ENCODE peak calls at places on chromosomes 4 and X, in eight cellular contexts. H is lower lobe of right lung; X is IMR-90; C is cardiac muscle cell; F is ovary; B is right lobe of liver; G is fibroblast of lung; V is CD8-positive, alpha-beta T cell. S is an unnamed sample. For H3K27me3, the result is how much of the 10 kb centered on the place peaks cover.

GRCh38 chr4:33160126-33160525 is 2440.0 kb downstream of the PCDH7 start:
- DNase-seq in H (no peak), X (peak), C (peak), F (no peak), B (peak), G (no peak), V (no peak), S (peak)

GRCh38 chrX:91434351-91435168 is at the start of gene PABPC5:
- DNase-seq in H (peak), X (peak), C (peak), F (peak), B (peak), G (peak), V (no peak), S (peak)

GRCh38 chr4:138555584-138555983 is 313.4 kb upstream of the SLC7A11 start:
- DNase-seq in H (no peak), X (no peak), C (peak), F (no peak), B (no peak), G (no peak), V (no peak), S (peak)

GRCh38 chr4:37644962-37645361 is 41.2 kb downstream of the RELL1 start:
- DNase-seq in H (no peak), X (peak), C (peak), F (no peak), B (peak), G (peak), V (no peak), S (no peak)

GRCh38 chr4:73615613-73616012 is 4.6 kb downstream of the RASSF6 start:
- DNase-seq in H (no peak), X (no peak), C (no peak), F (no peak), B (no peak), G (no peak), V (no peak), S (peak)

GRCh38 chr4:128823025-128823661 is 13.6 kb downstream of the JADE1 start:
- DNase-seq in H (no peak), X (peak), C (peak), F (no peak), B (no peak), G (peak), V (no peak), S (no peak)

GRCh38 chrX:29039501-29039900 is 452.3 kb downstream of the IL1RAPL1 start:
- DNase-seq in H (no peak), X (no peak), C (no peak), F (no peak), B (no peak), G (no peak), V (no peak), S (no peak)

GRCh38 chrX:8868070-8868795 is 67.0 kb upstream of the FAM9A start:
- DNase-seq in H (no peak), X (peak), C (peak), F (no peak), B (peak), G (peak), V (no peak), S (no peak)

GRCh38 chr4:97576955-97577354 is 566.3 kb downstream of the STPG2 start:
- DNase-seq in H (no peak), X (no peak), C (peak), F (no peak), B (no peak), G (peak), V (no peak), S (no peak)

GRCh38 chrX:21658152-21658737 is at the start of gene KLHL34:
- DNase-seq in H (no peak), X (no peak), C (no peak), F (no peak), B (peak), G (no peak), V (peak), S (peak)

GRCh38 chr4:70741872-70742271 is 20.1 kb downstream of the RUFY3 start:
- DNase-seq in H (no peak), X (peak), C (peak), F (no peak), B (no peak), G (peak), V (no peak), S (no peak)

GRCh38 chr4:14650127-14650526 is 352.2 kb upstream of the CPEB2 start:
- DNase-seq in H (no peak), X (peak), C (peak), F (no peak), B (no peak), G (peak), V (no peak), S (no peak)

GRCh38 chr4:165537028-165537648 is 158.3 kb downstream of the CPE start:
- DNase-seq in H (no peak), X (peak), C (peak), F (no peak), B (no peak), G (peak), V (no peak), S (peak)

GRCh38 chrX:131729295-131729694 is 185.4 kb downstream of the OR13H1 start:
- DNase-seq in H (no peak), X (peak), C (no peak), F (peak), B (no peak), G (peak), V (peak), S (no peak)

GRCh38 chr4:69497886-69498395 is 2.2 kb upstream of the UGT2B4 start:
- DNase-seq in H (no peak), X (no peak), C (no peak), F (no peak), B (no peak), G (peak), V (no peak), S (no peak)

GRCh38 chrX:116278819-116279218 is 108.3 kb downstream of the AGTR2 start:
- DNase-seq in H (no peak), X (no peak), C (no peak), F (no peak), B (no peak), G (no peak), V (no peak), S (no peak)

GRCh38 chr4:161936625-161937133 is 227.1 kb downstream of the FSTL5 start:
- DNase-seq in H (no peak), X (peak), C (peak), F (no peak), B (no peak), G (peak), V (no peak), S (no peak)

GRCh38 chr4:54840992-54841768 is 183.4 kb downstream of the KIT start:
- DNase-seq in H (no peak), X (peak), C (peak), F (no peak), B (no peak), G (no peak), V (no peak), S (no peak)

GRCh38 chrX:22246620-22247019 is 26.1 kb upstream of the CBLL2 start:
- DNase-seq in H (no peak), X (peak), C (no peak), F (no peak), B (no peak), G (peak), V (no peak), S (no peak)

GRCh38 chrX:147912093-147912801 is 528 bp downstream of the FMR1 start:
- DNase-seq in H (peak), X (peak), C (peak), F (peak), B (peak), G (peak), V (peak), S (peak)

GRCh38 chrX:112636288-112636687 is 43.5 kb downstream of the LHFPL1 start:
- DNase-seq in H (no peak), X (peak), C (no peak), F (no peak), B (no peak), G (peak), V (no peak), S (no peak)

GRCh38 chr4:188854451-188854850 is 715.2 kb downstream of the TRIML1 start:
- DNase-seq in H (no peak), X (peak), C (no peak), F (no peak), B (no peak), G (no peak), V (no peak), S (no peak)

GRCh38 chrX:63560601-63561218 is 209.6 kb upstream of the SPIN4 start:
- DNase-seq in H (peak), X (peak), C (peak), F (peak), B (peak), G (peak), V (peak), S (peak)

GRCh38 chr4:179417357-179417756 is 1975.1 kb upstream of the AGA start:
- DNase-seq in H (no peak), X (no peak), C (no peak), F (no peak), B (no peak), G (peak), V (no peak), S (no peak)

GRCh38 chr4:114087596-114088230 is 108.3 kb upstream of the ARSJ start:
- DNase-seq in H (no peak), X (peak), C (peak), F (no peak), B (no peak), G (peak), V (no peak), S (no peak)

GRCh38 chr4:85762204-85762884 is 287.4 kb downstream of the ARHGAP24 start:
- DNase-seq in H (no peak), X (peak), C (peak), F (peak), B (no peak), G (peak), V (no peak), S (no peak)

GRCh38 chr4:1178300-1179088 is 6.1 kb upstream of the SPON2 start:
- DNase-seq in H (no peak), X (peak), C (no peak), F (no peak), B (no peak), G (no peak), V (no peak), S (no peak)

GRCh38 chr4:7971159-7971631 is 31.5 kb upstream of the AFAP1 start:
- DNase-seq in H (no peak), X (no peak), C (no peak), F (no peak), B (no peak), G (no peak), V (no peak), S (no peak)
- H3K4me3 ChIP-seq in H (peak), X (no peak), C (no peak), F (no peak), B (no peak), G (no peak), V (peak), S (no peak)

GRCh38 chrX:135191838-135192237 is 20.6 kb upstream of the CT55 start:
- DNase-seq in H (no peak), X (no peak), C (no peak), F (no peak), B (no peak), G (no peak), V (no peak), S (no peak)

DNA sequence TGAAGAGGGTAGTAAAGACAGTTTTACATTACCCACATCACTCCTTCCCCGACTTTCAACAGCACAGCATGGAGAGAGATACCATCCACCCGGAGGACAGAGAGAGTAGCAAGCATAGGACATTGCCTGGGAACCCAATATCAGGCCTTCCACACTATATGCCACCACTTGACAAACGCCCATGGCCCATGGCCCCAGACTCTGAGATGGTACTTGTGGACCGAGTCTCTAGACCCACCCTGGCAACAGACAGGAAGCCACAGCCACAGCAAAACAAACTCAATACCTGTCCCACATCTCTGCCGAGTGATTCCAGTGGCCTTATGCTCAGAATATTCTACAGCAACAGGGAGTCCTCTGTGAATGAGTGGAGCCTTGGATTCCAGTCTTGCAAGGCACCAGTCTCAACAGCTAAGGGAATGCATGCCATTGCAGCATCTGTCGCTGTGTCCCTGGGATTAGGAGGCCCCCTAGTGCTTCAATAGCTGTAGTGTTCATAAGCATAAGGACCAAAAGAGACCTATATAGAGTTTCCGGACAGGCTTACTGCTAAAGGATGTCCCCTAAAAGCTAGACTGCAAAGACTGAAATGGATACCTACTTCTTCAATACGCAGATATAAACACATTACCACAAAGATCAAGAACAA is 14.7 kb upstream of the CT55 start:
- DNase-seq in H (no peak), X (peak), C (peak), F (no peak), B (no peak), G (peak), V (no peak), S (peak)
- H3K27me3 ChIP-seq in H (under half), X (under half), C (under half), F (under half), B (under half), G (under half), V (under half), S (under half)

GRCh38 chrX:119121341-119121740 is 6.3 kb downstream of the KIAA1210 start:
- DNase-seq in H (no peak), X (peak), C (peak), F (no peak), B (no peak), G (peak), V (no peak), S (no peak)

GRCh38 chrX:119118780-119119395 is 8.7 kb downstream of the KIAA1210 start:
- DNase-seq in H (peak), X (peak), C (peak), F (peak), B (no peak), G (peak), V (peak), S (peak)
- H3K4me3 ChIP-seq in H (no peak), X (no peak), C (no peak), F (no peak), B (no peak), G (no peak), V (no peak), S (no peak)

DNA sequence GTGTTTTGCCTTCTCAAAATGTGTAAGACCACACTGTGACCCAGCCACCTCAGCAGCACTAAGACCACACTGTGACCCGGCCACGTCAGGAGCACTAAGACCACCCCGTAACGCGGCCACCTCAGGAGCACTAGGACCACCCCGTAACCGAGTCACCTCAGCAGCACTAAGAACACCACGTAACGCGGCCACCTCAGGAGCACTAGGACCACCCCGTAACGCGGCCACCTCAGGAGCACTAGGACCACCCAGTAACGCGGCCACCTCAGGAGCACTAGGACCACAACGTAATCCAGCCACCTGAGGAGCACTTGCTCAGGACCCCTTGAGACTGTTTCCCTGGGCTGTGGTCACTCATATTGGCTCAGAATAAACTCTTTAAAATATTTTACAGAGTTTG is 71.7 kb downstream of the MTNR1A start:
- DNase-seq in H (no peak), X (no peak), C (no peak), F (no peak), B (no peak), G (no peak), V (no peak), S (no peak)
- H3K27me3 ChIP-seq in H (under half), X (under half), C (under half), F (under half), B (under half), G (under half), V (under half), S (under half)

GRCh38 chrX:40172980-40173661 is 75.4 kb upstream of the BCOR start:
- DNase-seq in H (no peak), X (no peak), C (no peak), F (no peak), B (no peak), G (no peak), V (no peak), S (no peak)

GRCh38 chrX:40172169-40172979 is 74.6 kb upstream of the BCOR start:
- DNase-seq in H (peak), X (peak), C (peak), F (peak), B (peak), G (peak), V (peak), S (peak)

GRCh38 chrX:40171513-40172168 is 73.9 kb upstream of the BCOR start:
- DNase-seq in H (no peak), X (no peak), C (peak), F (peak), B (no peak), G (peak), V (peak), S (peak)

GRCh38 chrX:40169193-40170086 is 71.7 kb upstream of the BCOR start:
- DNase-seq in H (peak), X (peak), C (peak), F (peak), B (no peak), G (peak), V (peak), S (peak)

GRCh38 chrX:40170830-40171512 is 73.2 kb upstream of the BCOR start:
- DNase-seq in H (no peak), X (no peak), C (no peak), F (peak), B (no peak), G (no peak), V (peak), S (peak)
- H3K4me3 ChIP-seq in H (peak), X (no peak), C (peak), F (peak), B (no peak), G (peak), V (peak), S (peak)

GRCh38 chr4:144701683-144702233 is 55.8 kb downstream of the HHIP start:
- DNase-seq in H (no peak), X (no peak), C (no peak), F (no peak), B (no peak), G (peak), V (no peak), S (no peak)

GRCh38 chr4:144699565-144699964 is 53.6 kb downstream of the HHIP start:
- DNase-seq in H (no peak), X (peak), C (peak), F (no peak), B (no peak), G (peak), V (no peak), S (no peak)

GRCh38 chr4:144695721-144696120 is 49.8 kb downstream of the HHIP start:
- DNase-seq in H (no peak), X (no peak), C (no peak), F (no peak), B (no peak), G (no peak), V (no peak), S (no peak)

DNA sequence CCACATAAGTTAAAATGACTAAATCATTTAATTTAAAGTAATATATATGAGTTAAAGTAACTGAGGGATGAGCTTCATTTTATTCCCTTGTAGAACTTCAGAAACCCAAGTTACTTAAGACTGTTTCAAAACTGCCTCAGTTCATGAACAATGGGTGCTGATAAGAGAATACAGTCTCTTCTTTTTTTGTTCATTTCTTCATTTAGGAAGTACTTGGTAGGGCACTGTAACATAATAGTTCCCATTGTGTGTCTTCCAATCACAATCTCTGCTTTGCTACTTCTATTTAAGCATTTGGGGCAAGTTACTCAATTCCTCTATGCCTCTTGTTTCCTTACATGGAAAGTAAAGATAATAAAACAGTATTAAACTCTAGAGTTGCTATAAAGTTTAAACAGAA is 50.4 kb downstream of the HHIP start:
- DNase-seq in H (no peak), X (no peak), C (peak), F (no peak), B (no peak), G (no peak), V (no peak), S (no peak)
- H3K27me3 ChIP-seq in H (under half), X (under half), C (under half), F (under half), B (under half), G (under half), V (under half), S (under half)

GRCh38 chrX:12792711-12793110 is 1.5 kb downstream of the PRPS2 start:
- DNase-seq in H (no peak), X (no peak), C (no peak), F (no peak), B (no peak), G (no peak), V (no peak), S (no peak)
- H3K4me3 ChIP-seq in H (no peak), X (no peak), C (no peak), F (no peak), B (no peak), G (no peak), V (no peak), S (no peak)

GRCh38 chrX:110224926-110225617 is 92.8 kb downstream of the AMMECR1 start:
- DNase-seq in H (no peak), X (no peak), C (no peak), F (no peak), B (no peak), G (no peak), V (no peak), S (no peak)

GRCh38 chrX:110226931-110227330 is 91.0 kb downstream of the AMMECR1 start:
- DNase-seq in H (no peak), X (peak), C (no peak), F (no peak), B (no peak), G (peak), V (no peak), S (no peak)

GRCh38 chrX:110219920-110220319 is 98.0 kb downstream of the AMMECR1 start:
- DNase-seq in H (no peak), X (peak), C (peak), F (no peak), B (no peak), G (peak), V (no peak), S (no peak)

GRCh38 chrX:110218591-110218990 is 99.3 kb downstream of the AMMECR1 start:
- DNase-seq in H (no peak), X (peak), C (peak), F (no peak), B (no peak), G (no peak), V (no peak), S (no peak)

DNA sequence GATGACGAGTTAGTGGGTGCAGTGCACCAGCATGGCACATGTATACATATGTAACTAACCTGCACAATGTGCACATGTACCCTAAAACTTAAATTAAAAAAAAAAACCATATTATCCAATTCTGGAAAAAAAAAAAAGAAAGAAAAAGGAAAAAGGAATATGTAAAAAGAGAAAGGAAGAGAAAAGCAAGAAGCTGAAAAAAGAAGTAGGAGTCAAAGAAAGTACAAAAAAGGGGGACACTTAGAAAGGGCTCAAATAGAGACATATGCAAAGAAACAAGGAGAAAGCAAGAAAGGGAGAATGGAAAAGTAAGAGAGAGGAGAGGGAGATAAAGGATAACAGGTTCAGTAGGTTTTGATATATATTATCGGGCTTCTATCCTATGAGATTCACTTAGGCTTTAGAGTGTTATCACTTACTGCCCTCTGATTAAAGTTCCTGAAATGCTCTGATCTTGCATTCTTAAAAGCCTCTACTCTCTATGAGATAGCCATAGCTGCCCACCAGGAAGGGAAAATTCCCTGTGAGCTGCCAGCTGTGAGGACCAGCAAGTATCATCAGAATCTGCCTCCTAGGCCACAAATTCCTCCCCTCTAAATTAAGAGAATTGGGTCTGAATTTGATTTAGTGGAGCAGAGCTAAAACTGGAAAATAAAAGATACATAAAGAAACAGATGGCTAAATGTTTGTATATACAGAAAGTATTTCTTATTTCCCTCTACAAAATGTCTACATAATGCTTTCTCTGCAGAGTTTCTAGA is 95.2 kb downstream of the AMMECR1 start:
- DNase-seq in H (no peak), X (no peak), C (no peak), F (no peak), B (no peak), G (no peak), V (no peak), S (no peak)
- H3K27me3 ChIP-seq in H (under half), X (under half), C (under half), F (under half), B (under half), G (under half), V (under half), S (under half)

S was measured in H7.